ENCODE peak calls at places on chromosome 1, in ten cellular contexts. P, S, G, K, M, C, E, O, R and V are unnamed samples.

GRCh38 chr1:93080424-93080823 is 1.3 kb downstream of the MTF2 start:
- DNase-seq in E (no peak), M (peak; percentile 36), O (peak; percentile 87), P (peak; percentile 79), C (peak; percentile 31), S (no peak), G (no peak), K (peak; percentile 18), R (peak; percentile 61), V (no peak)

GRCh38 chr1:27970401-27970800 is 10.6 kb downstream of the XKR8 start:
- DNase-seq in K (no peak), S (no peak), M (peak; percentile 90), O (peak; percentile 20), R (peak; percentile 59), P (no peak), C (no peak), G (no peak), E (no peak), V (peak; percentile 39)

GRCh38 chr1:233448290-233448689 is 120.8 kb downstream of the MAP3K21 start:
- DNase-seq in E (no peak), C (no peak), O (no peak), P (no peak), S (no peak), K (no peak), R (no peak), G (no peak), M (no peak), V (no peak)

GRCh38 chr1:38038836-38039235 is 7.8 kb downstream of the POU3F1 start:
- DNase-seq in M (peak; percentile 71), G (no peak), C (no peak), E (no peak), R (peak; percentile 82), P (peak; percentile 88), S (no peak), O (no peak), K (no peak), V (no peak)

GRCh38 chr1:12113433-12114339 is 50.6 kb downstream of the TNFRSF8 start:
- DNase-seq in K (no peak), P (no peak), O (no peak), S (no peak), E (no peak), M (peak; percentile 53), G (peak; percentile 47), R (no peak), C (no peak), V (no peak)

GRCh38 chr1:179208681-179209477 is 20.6 kb downstream of the ABL2 start:
- DNase-seq in K (no peak), P (no peak), G (no peak), O (no peak), M (no peak), E (no peak), R (no peak), S (no peak), C (no peak), V (no peak)

GRCh38 chr1:236051107-236051885 is 13.6 kb downstream of the NID1 start:
- DNase-seq in C (no peak), M (peak; percentile 63), G (no peak), S (no peak), E (no peak), R (no peak), K (no peak), P (peak; percentile 11), O (no peak), V (peak; percentile 5)

GRCh38 chr1:21781971-21782867 is 730 bp downstream of the USP48 start:
- DNase-seq in P (peak; percentile 59), S (no peak), M (peak; percentile 45), O (peak; percentile 84), E (peak; percentile 37), R (peak; percentile 50), G (peak; percentile 73), C (no peak), K (peak; percentile 19), V (peak; percentile 50)